ENCODE peak calls at places on chromosomes 1 and 21, in four cellular contexts. One of them, this sample, is unnamed.

GRCh38 chr1:25815208-25816111 is 4.3 kb upstream of the MTFR1L start:
- DNase-seq in AG04449: no peak
- DNase-seq in epithelial cell of esophagus: no peak
- DNase-seq in breast epithelium: no peak
- DNase-seq in this sample: no peak

GRCh38 chr1:247647864-247648263 is 31.7 kb downstream of the OR13G1 start:
- DNase-seq in AG04449: no peak
- DNase-seq in epithelial cell of esophagus: no peak
- DNase-seq in breast epithelium: peak
- DNase-seq in this sample: no peak

GRCh38 chr1:66396212-66396890 is 137.6 kb upstream of the SGIP1 start:
- DNase-seq in AG04449: no peak
- DNase-seq in epithelial cell of esophagus: no peak
- DNase-seq in breast epithelium: no peak
- DNase-seq in this sample: no peak

GRCh38 chr1:6960291-6960758 is 175.1 kb downstream of the CAMTA1 start:
- DNase-seq in AG04449: no peak
- DNase-seq in epithelial cell of esophagus: peak
- DNase-seq in breast epithelium: no peak
- DNase-seq in this sample: peak

GRCh38 chr1:157770442-157771043 is 6.4 kb downstream of the FCRL2 start:
- DNase-seq in AG04449: no peak
- DNase-seq in epithelial cell of esophagus: no peak
- DNase-seq in breast epithelium: no peak
- DNase-seq in this sample: no peak

GRCh38 chr1:86833461-86834215 is 80.3 kb downstream of the SELENOF start:
- DNase-seq in AG04449: peak
- DNase-seq in epithelial cell of esophagus: peak
- DNase-seq in breast epithelium: peak
- DNase-seq in this sample: peak

GRCh38 chr1:42931911-42932422 is 26.7 kb downstream of the SLC2A1 start:
- DNase-seq in AG04449: no peak
- DNase-seq in epithelial cell of esophagus: peak
- DNase-seq in breast epithelium: peak
- DNase-seq in this sample: no peak

GRCh38 chr1:62384276-62385005 is 52.4 kb upstream of the USP1 start:
- DNase-seq in AG04449: peak
- DNase-seq in epithelial cell of esophagus: peak
- DNase-seq in breast epithelium: peak
- DNase-seq in this sample: peak

GRCh38 chr21:29208044-29208665 is 77.7 kb downstream of the MAP3K7CL start:
- DNase-seq in AG04449: no peak
- DNase-seq in epithelial cell of esophagus: no peak
- DNase-seq in breast epithelium: no peak
- DNase-seq in this sample: no peak

GRCh38 chr21:46118305-46118870 is 20.5 kb downstream of the COL6A2 start:
- DNase-seq in AG04449: no peak
- DNase-seq in epithelial cell of esophagus: no peak
- DNase-seq in breast epithelium: no peak
- DNase-seq in this sample: no peak

GRCh38 chr21:32772281-32773047 is 909 bp upstream of the PAXBP1 start:
- DNase-seq in AG04449: no peak
- DNase-seq in epithelial cell of esophagus: peak
- DNase-seq in breast epithelium: no peak
- DNase-seq in this sample: no peak

GRCh38 chr1:231757759-231758158 is 131.2 kb downstream of the DISC1 start:
- DNase-seq in AG04449: no peak
- DNase-seq in epithelial cell of esophagus: no peak
- DNase-seq in breast epithelium: no peak
- DNase-seq in this sample: no peak

GRCh38 chr1:180353930-180354329 is 123.9 kb downstream of the LHX4 start:
- DNase-seq in AG04449: no peak
- DNase-seq in epithelial cell of esophagus: no peak
- DNase-seq in breast epithelium: no peak
- DNase-seq in this sample: no peak

GRCh38 chr21:26795866-26796329 is 49.3 kb downstream of the ADAMTS1 start:
- DNase-seq in AG04449: peak
- DNase-seq in epithelial cell of esophagus: peak
- DNase-seq in breast epithelium: no peak
- DNase-seq in this sample: peak

GRCh38 chr1:119771770-119772169 is 3.1 kb upstream of the HMGCS2 start:
- DNase-seq in AG04449: no peak
- DNase-seq in epithelial cell of esophagus: no peak
- DNase-seq in breast epithelium: no peak
- DNase-seq in this sample: no peak

GRCh38 chr1:178609015-178609414 is 96.1 kb downstream of the TEX35 start:
- DNase-seq in AG04449: peak
- DNase-seq in epithelial cell of esophagus: peak
- DNase-seq in breast epithelium: no peak
- DNase-seq in this sample: no peak

GRCh38 chr1:203871114-203871875 is 9.9 kb downstream of the SNRPE start:
- DNase-seq in AG04449: no peak
- DNase-seq in epithelial cell of esophagus: peak
- DNase-seq in breast epithelium: no peak
- DNase-seq in this sample: peak

GRCh38 chr21:35048706-35049617 is at the start of gene RUNX1:
- DNase-seq in AG04449: no peak
- DNase-seq in epithelial cell of esophagus: peak
- DNase-seq in breast epithelium: peak
- DNase-seq in this sample: peak

GRCh38 chr1:178379807-178380206 is 117.0 kb downstream of the CLEC20A start:
- DNase-seq in AG04449: no peak
- DNase-seq in epithelial cell of esophagus: no peak
- DNase-seq in breast epithelium: no peak
- DNase-seq in this sample: no peak

GRCh38 chr1:81703352-81703735 is 97.4 kb upstream of the ADGRL2 start:
- DNase-seq in AG04449: peak
- DNase-seq in epithelial cell of esophagus: peak
- DNase-seq in breast epithelium: no peak
- DNase-seq in this sample: no peak

GRCh38 chr1:69702085-69702484 is 134.4 kb downstream of the LRRC7 start:
- DNase-seq in AG04449: no peak
- DNase-seq in epithelial cell of esophagus: peak
- DNase-seq in breast epithelium: no peak
- DNase-seq in this sample: no peak

GRCh38 chr1:218242171-218242570 is 42.9 kb upstream of the RRP15 start:
- DNase-seq in AG04449: no peak
- DNase-seq in epithelial cell of esophagus: peak
- DNase-seq in breast epithelium: no peak
- DNase-seq in this sample: no peak

GRCh38 chr1:51776408-51776807 is 102.1 kb downstream of the NRDC start:
- DNase-seq in AG04449: no peak
- DNase-seq in epithelial cell of esophagus: no peak
- DNase-seq in breast epithelium: no peak
- DNase-seq in this sample: no peak

GRCh38 chr1:10934150-10934818 is 78.2 kb upstream of the TARDBP start:
- DNase-seq in AG04449: no peak
- DNase-seq in epithelial cell of esophagus: no peak
- DNase-seq in breast epithelium: no peak
- DNase-seq in this sample: no peak

GRCh38 chr1:101323530-101323929 is 86.7 kb downstream of the S1PR1 start:
- DNase-seq in AG04449: no peak
- DNase-seq in epithelial cell of esophagus: no peak
- DNase-seq in breast epithelium: no peak
- DNase-seq in this sample: no peak

GRCh38 chr1:201408176-201408814 is 9.2 kb upstream of the LAD1 start:
- DNase-seq in AG04449: peak
- DNase-seq in epithelial cell of esophagus: peak
- DNase-seq in breast epithelium: peak
- DNase-seq in this sample: peak
- TF ChIP-seq CTCF in AG04449: peak
- TF ChIP-seq CTCF in epithelial cell of esophagus: peak
- TF ChIP-seq CTCF in breast epithelium: peak
- TF ChIP-seq CTCF in this sample: peak

DNA sequence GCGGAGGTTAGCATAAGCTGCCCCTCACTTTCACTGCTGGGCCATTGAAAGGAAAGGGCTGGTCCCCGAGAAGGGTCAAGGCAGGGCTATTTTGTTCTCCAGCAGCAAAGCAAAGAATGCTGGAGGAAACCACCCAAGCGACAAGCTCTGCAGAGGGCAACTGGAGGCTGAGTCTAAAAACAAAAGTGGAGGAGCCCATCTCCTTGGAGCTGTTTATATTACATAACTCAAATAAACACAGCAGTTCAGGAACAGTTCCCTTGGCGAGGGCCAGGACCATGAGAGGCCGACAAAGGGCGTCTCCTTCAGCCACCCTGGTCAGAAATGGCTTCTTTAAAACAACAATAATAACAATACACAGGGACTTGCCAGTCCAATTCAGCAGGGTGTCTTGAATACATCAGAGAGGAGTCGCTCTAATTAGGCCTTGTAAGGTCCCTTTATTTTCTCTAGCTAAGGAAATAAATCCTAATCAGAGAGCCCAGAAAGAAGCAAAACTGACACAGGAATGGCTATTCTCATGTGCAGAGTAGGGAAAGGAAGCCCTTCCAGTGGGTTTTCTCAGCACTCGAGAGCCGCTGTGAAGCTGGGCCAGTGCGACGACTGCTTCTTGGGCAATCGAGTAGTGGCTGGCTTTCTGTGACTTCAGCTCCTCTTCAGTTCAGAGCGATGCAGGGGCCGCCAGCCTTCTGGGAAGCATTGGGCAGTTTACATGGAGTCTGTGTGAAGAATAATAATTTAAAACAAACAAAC is 57.0 kb upstream of the TARBP1 start:
- DNase-seq in AG04449: no peak
- DNase-seq in epithelial cell of esophagus: no peak
- DNase-seq in breast epithelium: peak
- DNase-seq in this sample: no peak
- H3K4me3 ChIP-seq in AG04449: no peak
- H3K4me3 ChIP-seq in epithelial cell of esophagus: no peak
- H3K4me3 ChIP-seq in breast epithelium: no peak
- H3K4me3 ChIP-seq in this sample: no peak

DNA sequence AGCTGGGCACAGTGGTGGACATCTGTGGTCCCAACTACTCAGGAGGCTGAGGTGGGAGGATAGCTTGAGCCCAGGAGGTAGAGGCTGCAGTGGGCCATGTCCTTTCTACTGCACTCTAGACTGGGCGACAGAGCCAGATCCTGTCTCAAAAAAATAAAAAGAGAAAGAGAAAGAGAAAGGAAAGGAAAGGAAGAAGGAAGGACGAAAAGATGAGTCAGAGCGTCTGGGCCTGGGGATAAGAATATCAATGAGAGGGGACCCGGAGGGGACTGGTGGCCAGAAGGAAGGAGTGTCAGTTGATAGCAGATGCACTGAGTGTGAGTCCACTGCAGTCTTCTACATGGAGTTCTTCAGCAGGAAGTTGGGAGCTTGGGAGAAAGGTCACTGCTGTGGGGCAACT is 75.6 kb downstream of the SYT6 start:
- DNase-seq in AG04449: no peak
- DNase-seq in epithelial cell of esophagus: no peak
- DNase-seq in breast epithelium: no peak
- DNase-seq in this sample: no peak
- TF ChIP-seq CTCF in AG04449: no peak
- TF ChIP-seq CTCF in epithelial cell of esophagus: no peak
- TF ChIP-seq CTCF in breast epithelium: no peak
- TF ChIP-seq CTCF in this sample: no peak

GRCh38 chr1:150876111-150876434 is 326 bp downstream of the ARNT start:
- DNase-seq in AG04449: no peak
- DNase-seq in epithelial cell of esophagus: peak
- DNase-seq in breast epithelium: no peak
- DNase-seq in this sample: peak

GRCh38 chr1:150875197-150876110 is 945 bp downstream of the ARNT start:
- DNase-seq in AG04449: no peak
- DNase-seq in epithelial cell of esophagus: no peak
- DNase-seq in breast epithelium: no peak
- DNase-seq in this sample: no peak

GRCh38 chr1:150874455-150875196 is 1.8 kb downstream of the ARNT start:
- DNase-seq in AG04449: no peak
- DNase-seq in epithelial cell of esophagus: no peak
- DNase-seq in breast epithelium: no peak
- DNase-seq in this sample: no peak

GRCh38 chr1:150873521-150873920 is 2.9 kb downstream of the ARNT start:
- DNase-seq in AG04449: no peak
- DNase-seq in epithelial cell of esophagus: no peak
- DNase-seq in breast epithelium: no peak
- DNase-seq in this sample: no peak

DNA sequence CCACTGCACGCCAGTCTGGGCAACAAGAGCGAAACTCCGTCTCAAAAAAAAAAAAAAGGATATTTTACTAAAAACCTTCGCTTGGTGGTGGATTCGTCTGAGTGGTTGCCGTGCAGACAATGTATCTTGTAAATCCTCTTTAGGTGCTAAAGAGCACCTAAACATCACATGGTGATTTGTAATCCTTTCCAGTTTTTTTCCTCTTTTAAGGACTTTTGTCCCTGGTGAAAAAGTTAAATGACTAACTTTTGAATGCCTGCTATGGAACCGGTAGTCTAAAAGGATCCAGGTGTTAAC is 769 bp upstream of the ARNT start:
- DNase-seq in AG04449: no peak
- DNase-seq in epithelial cell of esophagus: no peak
- DNase-seq in breast epithelium: no peak
- DNase-seq in this sample: no peak
- H3K4me3 ChIP-seq in AG04449: no peak
- H3K4me3 ChIP-seq in epithelial cell of esophagus: peak
- H3K4me3 ChIP-seq in breast epithelium: peak
- H3K4me3 ChIP-seq in this sample: peak

DNA sequence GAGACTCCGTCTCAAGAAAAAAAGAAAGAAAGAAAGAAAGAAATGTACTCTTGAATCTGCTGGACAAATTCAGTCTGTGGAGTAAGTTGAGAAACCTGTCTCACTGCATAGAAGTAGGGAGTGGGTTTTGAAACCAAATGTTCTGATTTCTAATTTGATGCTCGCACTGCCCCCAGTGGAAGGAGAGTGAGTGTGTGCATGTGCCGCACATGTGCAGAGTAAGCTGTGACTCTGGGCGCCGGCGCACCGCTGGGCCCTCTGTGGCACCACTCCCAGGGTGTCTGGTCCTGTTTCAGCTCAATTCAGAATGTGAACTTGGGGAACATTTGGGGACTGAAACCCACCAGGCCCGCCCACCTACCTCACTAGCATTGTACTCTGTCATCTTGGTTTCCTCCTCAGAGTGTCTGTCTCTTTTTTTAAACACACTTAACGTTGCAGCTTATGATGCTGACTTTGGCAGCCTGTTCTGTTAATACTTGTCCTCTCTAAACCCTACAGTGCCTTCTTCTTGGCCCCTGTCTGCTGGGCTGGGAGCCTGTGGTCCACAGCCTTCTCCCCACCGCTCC is 104.6 kb downstream of the CACNA1E start:
- DNase-seq in AG04449: no peak
- DNase-seq in epithelial cell of esophagus: no peak
- DNase-seq in breast epithelium: no peak
- DNase-seq in this sample: no peak
- TF ChIP-seq CTCF in AG04449: no peak
- TF ChIP-seq CTCF in epithelial cell of esophagus: no peak
- TF ChIP-seq CTCF in breast epithelium: no peak
- TF ChIP-seq CTCF in this sample: no peak

This sample was measured in HFF-Myc.